ENCODE peak calls at places on chromosomes 7 and 10, in four cellular contexts. One of them, this sample, is unnamed.

GRCh38 chr10:48836605-48837004 is 103.0 kb downstream of the LRRC18 start:
- DNase-seq in psoas muscle: no peak
- DNase-seq in H9: no peak
- DNase-seq in A549: no peak
- DNase-seq in this sample: no peak

GRCh38 chr10:112952282-112952991 is 2.4 kb downstream of the TCF7L2 start:
- DNase-seq in H9: no peak
- DNase-seq in psoas muscle: peak; percentile 28
- DNase-seq in A549: peak; percentile 48
- DNase-seq in this sample: peak; percentile 44

GRCh38 chr7:731440-732085 is 4.5 kb upstream of the PRKAR1B start:
- DNase-seq in psoas muscle: no peak
- DNase-seq in A549: no peak
- DNase-seq in H9: no peak
- DNase-seq in this sample: no peak

GRCh38 chr10:83612746-83613145 is 526.6 kb upstream of the GHITM start:
- DNase-seq in A549: no peak
- DNase-seq in H9: no peak
- DNase-seq in psoas muscle: no peak
- DNase-seq in this sample: no peak

GRCh38 chr10:24484771-24485170 is 238.9 kb downstream of the ARHGAP21 start:
- DNase-seq in H9: no peak
- DNase-seq in psoas muscle: no peak
- DNase-seq in A549: no peak
- DNase-seq in this sample: no peak

GRCh38 chr10:61673360-61673759 is 10.6 kb downstream of the CABCOCO1 start:
- DNase-seq in A549: no peak
- DNase-seq in psoas muscle: no peak
- DNase-seq in H9: no peak
- DNase-seq in this sample: no peak

GRCh38 chr10:72784551-72785421 is 92.8 kb downstream of the MCU start:
- DNase-seq in A549: peak; percentile 26
- DNase-seq in psoas muscle: peak; percentile 40
- DNase-seq in H9: no peak
- DNase-seq in this sample: peak; percentile 63

GRCh38 chr7:81501220-81501619 is 268.6 kb downstream of the HGF start:
- DNase-seq in psoas muscle: no peak
- DNase-seq in A549: peak; percentile 50
- DNase-seq in H9: no peak
- DNase-seq in this sample: no peak

GRCh38 chr10:119330342-119330741 is 123.0 kb downstream of the GRK5 start:
- DNase-seq in psoas muscle: no peak
- DNase-seq in H9: no peak
- DNase-seq in A549: no peak
- DNase-seq in this sample: no peak

GRCh38 chr7:47586925-47587324 is 5.0 kb upstream of the TNS3 start:
- DNase-seq in H9: no peak
- DNase-seq in psoas muscle: no peak
- DNase-seq in A549: peak; percentile 75
- DNase-seq in this sample: no peak

GRCh38 chr7:114924066-114924712 is 2.3 kb downstream of the MDFIC start:
- DNase-seq in H9: no peak
- DNase-seq in psoas muscle: no peak
- DNase-seq in A549: no peak
- DNase-seq in this sample: no peak

GRCh38 chr10:88490216-88490980 is 92.7 kb downstream of the RNLS start:
- DNase-seq in psoas muscle: no peak
- DNase-seq in A549: no peak
- DNase-seq in H9: no peak
- DNase-seq in this sample: no peak

GRCh38 chr7:122674502-122674901 is 24.4 kb downstream of the RNF133 start:
- DNase-seq in psoas muscle: no peak
- DNase-seq in A549: no peak
- DNase-seq in H9: no peak
- DNase-seq in this sample: no peak

GRCh38 chr10:22427101-22427500 is 81.8 kb downstream of the SPAG6 start:
- DNase-seq in A549: peak; percentile 72
- DNase-seq in psoas muscle: no peak
- DNase-seq in H9: no peak
- DNase-seq in this sample: no peak

DNA sequence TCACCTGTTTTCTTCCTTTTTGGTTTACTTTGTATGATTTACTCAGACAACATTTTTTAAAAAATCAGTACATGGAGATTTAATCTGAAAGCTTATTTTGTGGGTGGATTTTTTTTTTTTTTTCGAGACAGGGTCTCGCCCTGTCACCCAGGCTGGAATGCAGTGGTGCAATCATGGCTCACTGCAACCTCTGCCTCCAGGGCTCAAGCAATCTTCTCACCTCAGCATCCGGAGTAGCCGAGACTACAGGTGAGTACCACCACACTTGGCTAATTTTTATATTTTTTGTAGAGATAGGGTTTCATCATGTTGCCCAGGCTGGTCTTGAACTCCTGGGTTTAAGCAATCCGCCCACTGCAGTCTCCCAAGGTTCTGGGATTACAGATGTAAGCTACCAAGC is 2.5 kb downstream of the GSTO1 start:
- DNase-seq in H9: no peak
- DNase-seq in A549: no peak
- DNase-seq in psoas muscle: no peak
- DNase-seq in this sample: no peak
- TF ChIP-seq CTCF in H9: no peak
- TF ChIP-seq CTCF in A549: no peak
- TF ChIP-seq CTCF in psoas muscle: no peak
- TF ChIP-seq CTCF in this sample: no peak

GRCh38 chr10:16384064-16384463 is 52.7 kb upstream of the PTER start:
- DNase-seq in A549: no peak
- DNase-seq in H9: no peak
- DNase-seq in psoas muscle: no peak
- DNase-seq in this sample: peak; percentile 73

GRCh38 chr10:16392661-16393060 is 44.1 kb upstream of the PTER start:
- DNase-seq in psoas muscle: no peak
- DNase-seq in A549: no peak
- DNase-seq in H9: no peak
- DNase-seq in this sample: no peak

GRCh38 chr10:16381083-16381482 is 55.7 kb upstream of the PTER start:
- DNase-seq in H9: no peak
- DNase-seq in A549: peak; percentile 95
- DNase-seq in psoas muscle: no peak
- DNase-seq in this sample: no peak

DNA sequence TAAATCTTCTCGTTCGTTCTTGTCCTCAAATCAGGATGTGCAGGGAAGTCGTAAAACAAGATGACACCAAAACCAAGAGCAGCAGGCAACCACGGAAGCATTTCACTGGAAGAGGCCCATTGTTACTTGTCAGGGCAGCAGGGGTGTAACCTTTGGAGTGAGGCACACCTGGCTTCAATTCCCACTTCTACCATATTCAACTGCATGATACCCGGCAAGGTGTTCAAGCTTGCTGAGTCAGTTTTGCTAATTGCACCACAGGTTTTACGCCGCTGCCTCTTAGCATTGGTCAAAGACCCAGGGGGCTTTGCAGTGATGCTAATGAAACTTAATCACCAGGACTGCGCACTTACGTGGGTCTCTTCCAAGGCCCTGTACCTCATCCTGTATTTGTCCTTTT is 50.0 kb upstream of the PTER start:
- DNase-seq in H9: peak; percentile 84
- DNase-seq in psoas muscle: no peak
- DNase-seq in A549: no peak
- DNase-seq in this sample: no peak
- TF ChIP-seq CTCF in H9: no peak
- TF ChIP-seq CTCF in psoas muscle: no peak
- TF ChIP-seq CTCF in A549: no peak
- TF ChIP-seq CTCF in this sample: no peak

GRCh38 chr7:29764227-29764626 is 42.1 kb upstream of the WIPF3 start:
- DNase-seq in psoas muscle: no peak
- DNase-seq in H9: peak; percentile 52
- DNase-seq in A549: no peak
- DNase-seq in this sample: no peak
- TF ChIP-seq CTCF in psoas muscle: peak; percentile 20
- TF ChIP-seq CTCF in H9: peak; percentile 68
- TF ChIP-seq CTCF in A549: no peak
- TF ChIP-seq CTCF in this sample: no peak

DNA sequence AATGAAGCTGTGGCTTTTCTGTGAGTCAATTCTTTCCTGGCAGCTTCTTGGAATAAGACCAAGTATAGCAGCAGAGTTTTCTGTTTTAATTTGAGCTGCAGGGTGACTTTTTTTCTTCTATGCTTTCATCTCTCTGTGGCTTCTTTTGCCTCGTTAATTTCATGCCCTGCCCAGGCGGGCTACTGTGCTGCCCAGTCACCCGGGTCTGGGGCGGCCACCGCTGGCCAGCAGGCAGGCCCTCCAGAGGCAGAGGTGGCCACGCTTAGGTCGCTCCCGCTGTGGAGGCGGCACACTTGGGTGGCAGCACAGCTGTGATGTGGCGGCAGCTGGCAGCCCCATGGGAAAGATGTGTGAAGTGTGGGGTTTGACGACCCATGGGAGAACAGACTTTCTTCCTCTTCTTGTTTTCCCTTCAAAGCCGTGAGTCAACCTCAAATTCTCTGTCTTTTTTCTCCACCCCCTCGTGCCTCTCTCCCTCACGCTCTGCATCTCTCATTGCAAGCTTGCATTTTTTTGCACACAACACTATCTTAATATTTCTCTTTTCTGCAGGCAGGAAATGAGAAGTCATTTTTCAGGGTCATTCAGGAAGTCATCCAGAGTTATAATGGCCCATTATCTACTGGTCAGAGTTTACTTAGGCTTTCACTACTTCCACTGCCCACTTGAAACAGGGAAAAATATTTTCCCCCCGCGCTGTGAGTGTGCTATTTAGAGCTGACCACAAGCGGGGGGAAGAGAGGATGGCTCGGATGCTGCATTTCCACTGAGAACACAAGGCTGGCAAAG is 67.8 kb downstream of the EGFR start:
- DNase-seq in H9: no peak
- DNase-seq in A549: no peak
- DNase-seq in psoas muscle: no peak
- DNase-seq in this sample: no peak
- TF ChIP-seq CTCF in H9: no peak
- TF ChIP-seq CTCF in A549: no peak
- TF ChIP-seq CTCF in psoas muscle: no peak
- TF ChIP-seq CTCF in this sample: no peak

DNA sequence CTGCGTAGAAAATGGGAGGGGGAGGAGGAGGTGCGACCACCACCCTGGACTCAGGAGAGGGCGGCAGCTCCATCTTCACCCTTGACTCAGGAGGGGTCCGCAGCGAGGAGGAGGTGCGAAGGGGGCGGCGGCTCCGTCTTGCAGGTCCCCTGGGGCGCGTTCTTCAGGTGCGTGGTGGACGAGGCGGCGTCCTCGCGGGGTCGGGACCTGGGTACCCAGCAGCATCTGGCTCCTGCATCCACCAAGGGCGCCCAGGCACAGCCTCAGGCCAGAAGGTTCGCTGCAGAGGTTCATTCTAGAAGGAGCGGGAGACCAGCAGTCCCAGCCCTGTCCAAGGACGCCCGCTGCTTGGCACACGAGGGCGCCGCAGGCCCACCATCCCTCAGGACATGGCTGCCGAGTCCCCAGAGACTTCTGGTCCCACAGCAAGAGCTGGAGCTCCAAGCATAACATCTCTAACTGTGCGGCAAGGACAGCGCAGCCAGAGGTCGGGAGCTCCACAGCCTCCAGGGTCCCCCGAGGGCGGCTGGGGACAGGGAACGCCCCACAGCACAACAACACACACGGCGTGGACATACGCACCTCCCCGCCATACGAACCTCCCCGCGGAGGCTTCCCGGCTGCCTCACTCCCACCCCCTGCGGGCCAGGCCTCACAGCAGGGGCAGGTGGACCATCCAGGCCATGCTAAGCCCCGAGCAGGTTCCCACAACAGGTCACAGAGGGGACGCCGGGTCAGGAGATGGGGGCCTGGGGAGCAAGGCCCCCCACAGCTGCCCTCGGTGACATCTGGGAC is 16.8 kb upstream of the DPYSL4 start:
- DNase-seq in H9: no peak
- DNase-seq in psoas muscle: peak; percentile 11
- DNase-seq in A549: no peak
- DNase-seq in this sample: peak; percentile 11
- TF ChIP-seq CTCF in H9: peak; percentile 27
- TF ChIP-seq CTCF in psoas muscle: no peak
- TF ChIP-seq CTCF in A549: no peak
- TF ChIP-seq CTCF in this sample: no peak

GRCh38 chr7:16604054-16604453 is 41.5 kb downstream of the ANKMY2 start:
- DNase-seq in psoas muscle: no peak
- DNase-seq in A549: peak; percentile 20
- DNase-seq in H9: no peak
- DNase-seq in this sample: no peak
- TF ChIP-seq CTCF in psoas muscle: peak; percentile 47
- TF ChIP-seq CTCF in A549: peak; percentile 23
- TF ChIP-seq CTCF in H9: no peak
- TF ChIP-seq CTCF in this sample: no peak

DNA sequence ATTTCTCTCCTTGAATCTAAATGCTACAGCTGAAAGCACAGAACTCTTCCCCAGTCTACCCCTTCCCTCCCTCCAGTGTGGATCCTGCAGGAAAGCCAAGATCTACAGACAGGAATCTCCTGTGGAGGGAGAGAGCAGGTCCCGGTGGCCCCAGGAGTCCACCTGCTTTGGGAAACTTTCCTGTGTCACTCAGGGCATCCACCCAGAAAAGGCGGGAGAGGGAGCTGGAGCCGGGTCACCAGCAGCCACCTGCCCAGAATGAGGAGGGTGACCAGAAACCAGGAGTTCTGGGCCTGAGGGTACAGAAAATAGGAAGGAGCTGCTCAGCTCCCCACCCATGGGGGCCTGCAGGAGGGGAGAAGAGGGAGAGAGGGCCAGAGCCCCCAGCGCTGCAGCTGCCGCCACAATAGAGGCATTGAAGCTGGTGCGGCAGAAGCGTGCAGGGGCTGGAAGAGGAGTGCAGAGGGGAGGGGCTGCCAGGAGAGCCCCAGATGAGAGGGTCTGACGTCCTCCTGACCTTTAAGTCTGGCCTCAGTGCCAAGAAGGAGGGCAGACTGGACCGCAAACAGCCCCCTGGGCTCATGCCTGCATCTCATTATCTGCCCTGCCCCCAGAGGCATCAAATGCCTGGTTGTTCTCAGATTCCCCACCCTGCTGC is 56.3 kb upstream of the TMEM72 start:
- DNase-seq in psoas muscle: no peak
- DNase-seq in A549: no peak
- DNase-seq in H9: no peak
- DNase-seq in this sample: no peak
- TF ChIP-seq CTCF in psoas muscle: no peak
- TF ChIP-seq CTCF in A549: no peak
- TF ChIP-seq CTCF in H9: no peak
- TF ChIP-seq CTCF in this sample: no peak

This sample was measured in glutamatergic neuron.